ENCODE peak calls at places on chromosome 11, in six cellular contexts. M, L, E, C, T and F are unnamed samples.

GRCh38 chr11:117887431-117888139 is 11.1 kb upstream of the FXYD6 start:
- DNase-seq in C (no peak), M (no peak), T (no peak), E (no peak), L (no peak), F (no peak)

GRCh38 chr11:86191874-86192273 is 52.7 kb upstream of the EED start:
- DNase-seq in L (no peak), T (no peak), E (no peak), C (no peak), M (no peak), F (no peak)

GRCh38 chr11:100726709-100727108 is 39.6 kb downstream of the ARHGAP42 start:
- DNase-seq in L (no peak), C (no peak), E (no peak), M (no peak), T (no peak), F (no peak)

GRCh38 chr11:86978247-86978646 is 23.1 kb upstream of the FZD4 start:
- DNase-seq in L (peak; percentile 47), C (no peak), M (no peak), E (no peak), T (peak; percentile 79), F (peak; percentile 20)

GRCh38 chr11:86719781-86720463 is 47.5 kb upstream of the ME3 start:
- DNase-seq in E (no peak), T (peak; percentile 87), L (peak; percentile 80), C (no peak), M (no peak), F (peak; percentile 84)

GRCh38 chr11:134734446-134734845 is 322.4 kb upstream of the B3GAT1 start:
- DNase-seq in M (no peak), T (no peak), L (no peak), C (no peak), E (no peak), F (no peak)

GRCh38 chr11:86119062-86119461 is 50.2 kb upstream of the PICALM start:
- DNase-seq in C (no peak), L (no peak), T (no peak), M (no peak), E (no peak), F (no peak)

GRCh38 chr11:68333176-68333575 is 20.8 kb downstream of the LRP5 start:
- DNase-seq in C (no peak), T (no peak), E (no peak), M (no peak), L (no peak), F (no peak)

GRCh38 chr11:46277623-46278386 is at the start of gene CREB3L1:
- DNase-seq in C (peak; percentile 65), E (no peak), L (peak; percentile 37), M (peak; percentile 51), T (peak; percentile 24), F (no peak)

GRCh38 chr11:41943671-41944070 is 484.2 kb upstream of the LRRC4C start:
- DNase-seq in M (no peak), L (no peak), T (no peak), C (no peak), E (no peak), F (no peak)

GRCh38 chr11:34316347-34317037 is 41.3 kb downstream of the ABTB2 start:
- DNase-seq in L (peak; percentile 32), T (no peak), M (no peak), C (no peak), E (no peak), F (no peak)

GRCh38 chr11:11843233-11843632 is 1.5 kb downstream of the USP47 start:
- DNase-seq in E (no peak), L (peak; percentile 68), C (no peak), T (peak; percentile 95), M (no peak), F (peak; percentile 74)

GRCh38 chr11:45267660-45268340 is 18.3 kb downstream of the SYT13 start:
- DNase-seq in C (no peak), T (no peak), E (no peak), L (no peak), M (no peak), F (no peak)

GRCh38 chr11:81394324-81394723 is 1339.3 kb downstream of the FAM181B start:
- DNase-seq in C (no peak), M (no peak), E (no peak), L (no peak), T (no peak), F (no peak)

GRCh38 chr11:112863304-112863703 is 97.9 kb upstream of the NCAM1 start:
- DNase-seq in C (no peak), T (no peak), M (no peak), L (no peak), E (no peak), F (no peak)

DNA sequence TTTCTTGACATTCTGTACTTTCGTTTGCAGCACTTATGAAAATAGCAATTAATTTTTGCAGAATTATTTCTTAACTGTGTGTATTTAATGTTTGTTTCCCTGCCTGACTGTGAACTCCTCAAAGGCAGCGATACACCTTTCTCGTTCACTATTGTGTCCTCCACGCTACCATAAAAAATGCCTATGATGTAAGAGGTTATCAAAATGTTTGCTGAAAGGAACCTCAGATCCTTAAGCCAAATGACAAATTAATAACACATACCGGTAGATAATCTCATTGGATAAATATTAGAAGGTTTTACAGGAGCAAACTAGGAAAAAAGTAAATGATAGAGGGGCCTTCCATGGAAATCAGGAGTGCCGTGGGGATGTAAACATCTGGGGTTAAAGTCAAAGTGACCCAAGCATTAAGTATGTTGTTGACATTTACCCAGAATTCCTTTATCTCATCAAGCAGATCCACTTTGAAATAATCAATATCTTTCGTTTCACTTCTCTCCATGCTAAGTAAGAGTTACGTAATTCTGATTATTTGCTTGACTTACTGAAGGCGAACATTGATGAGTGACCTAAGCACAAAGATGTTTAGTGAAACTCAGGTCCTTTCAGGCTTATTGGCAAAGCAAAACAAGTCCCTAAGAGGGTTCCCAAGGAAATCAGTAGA is 2.6 kb upstream of the OOSP3 start:
- DNase-seq in L (no peak), C (no peak), M (no peak), T (no peak), E (no peak), F (no peak)
- TF ChIP-seq CTCF in L (no peak), C (no peak), M (no peak), T (no peak), E (no peak), F (no peak)

GRCh38 chr11:66126808-66127555 is 56.9 kb downstream of the PACS1 start:
- DNase-seq in C (no peak), M (peak; percentile 60), T (peak; percentile 79), E (peak; percentile 61), L (peak; percentile 86), F (peak; percentile 62)
- TF ChIP-seq CTCF in C (no peak), M (no peak), T (no peak), E (no peak), L (no peak), F (no peak)

DNA sequence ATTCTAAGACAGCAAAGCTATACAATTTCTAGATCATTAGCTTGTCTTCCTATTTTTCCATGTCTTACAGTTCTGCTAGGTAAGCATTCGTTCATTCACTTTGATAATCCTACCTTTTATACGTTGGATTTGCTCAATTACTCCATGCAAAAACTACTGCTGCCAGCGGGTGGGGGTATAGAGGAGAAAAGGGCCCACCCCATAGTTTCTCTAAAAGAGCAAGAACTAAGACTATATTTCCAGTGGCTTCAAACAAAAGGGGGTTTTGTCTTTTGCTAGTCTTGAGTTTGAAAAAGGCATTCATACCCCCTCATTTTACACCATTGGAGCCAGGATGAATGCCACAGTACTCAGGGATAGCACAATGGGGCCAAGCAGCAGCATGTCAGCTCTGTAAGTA is 155.7 kb downstream of the WT1 start:
- DNase-seq in T (no peak), M (no peak), L (no peak), C (no peak), E (no peak), F (no peak)
- TF ChIP-seq CTCF in T (no peak), M (no peak), L (peak; percentile 28), C (no peak), E (no peak), F (peak; percentile 12)

GRCh38 chr11:128948583-128948982 is 5.9 kb upstream of the TP53AIP1 start:
- DNase-seq in T (no peak), M (no peak), C (peak; percentile 52), L (no peak), E (no peak), F (peak; percentile 23)
- TF ChIP-seq CTCF in T (no peak), M (no peak), C (no peak), L (peak; percentile 16), E (no peak), F (no peak)

GRCh38 chr11:72655896-72656464 is 18.2 kb downstream of the PDE2A start:
- DNase-seq in T (no peak), L (no peak), C (no peak), M (no peak), E (no peak), F (no peak)
- TF ChIP-seq CTCF in T (no peak), L (no peak), C (no peak), M (no peak), E (no peak), F (no peak)

GRCh38 chr11:131867457-131868257 is 497.2 kb downstream of the NTM start:
- DNase-seq in M (peak; percentile 83), T (peak; percentile 83), E (no peak), L (peak; percentile 92), C (peak; percentile 79), F (peak; percentile 2)
- TF ChIP-seq CTCF in M (peak; percentile 70), T (peak; percentile 90), E (no peak), L (peak; percentile 93), C (peak; percentile 41), F (no peak)

GRCh38 chr11:125351045-125351867 is 144.8 kb downstream of the FEZ1 start:
- DNase-seq in L (no peak), T (no peak), M (no peak), C (peak; percentile 23), E (no peak), F (no peak)

GRCh38 chr11:125348141-125348651 is 147.9 kb downstream of the FEZ1 start:
- DNase-seq in M (no peak), E (no peak), L (no peak), T (no peak), C (no peak), F (no peak)

GRCh38 chr11:125348704-125349635 is 147.1 kb downstream of the FEZ1 start:
- DNase-seq in E (peak; percentile 57), M (peak; percentile 74), L (peak; percentile 51), C (peak; percentile 90), T (peak; percentile 22), F (peak; percentile 43)

GRCh38 chr11:125351868-125352250 is 144.2 kb downstream of the FEZ1 start:
- DNase-seq in T (no peak), E (no peak), M (no peak), C (no peak), L (no peak), F (no peak)

GRCh38 chr11:125350206-125351044 is 145.6 kb downstream of the FEZ1 start:
- DNase-seq in M (no peak), T (no peak), C (no peak), E (no peak), L (no peak), F (no peak)
- TF ChIP-seq CTCF in M (no peak), T (no peak), C (no peak), E (no peak), L (no peak), F (no peak)

GRCh38 chr11:10149553-10149952 is 144.5 kb downstream of the SBF2 start:
- DNase-seq in C (no peak), E (no peak), M (no peak), L (no peak), T (no peak), F (no peak)
- TF ChIP-seq CTCF in C (no peak), E (no peak), M (no peak), L (no peak), T (no peak), F (no peak)